ENCODE peak calls at places on chromosomes 16 and 17, in eight cellular contexts. T is NCI-H460; Z is progenitor cell of endocrine pancreas; U is head of caudate nucleus; P is activated naive CD4-positive, alpha-beta T cell treated with anti-CD3 and anti-CD28 coated beads, Interleukin-2, amount 50 U/mL, for 72 hours; R is cerebellar cortex; K is memory B cell; J is OCI-M1. M is an unnamed sample.

GRCh38 chr16:78770353-78771091 is 671.1 kb downstream of the WWOX start:
- DNase-seq in T (peak), Z (peak), U (peak), P (peak), R (peak), K (peak), J (peak), M (peak)

GRCh38 chr16:74325331-74325730 is 28.7 kb downstream of the PSMD7 start:
- DNase-seq in T (no peak), Z (no peak), U (no peak), P (no peak), R (no peak), K (no peak), J (no peak), M (no peak)

GRCh38 chr16:84726670-84727467 is 27.1 kb downstream of the USP10 start:
- DNase-seq in T (no peak), Z (no peak), U (no peak), P (no peak), R (no peak), K (peak), J (peak), M (peak)

GRCh38 chr17:78242024-78242742 is 10.8 kb downstream of the TMEM235 start:
- DNase-seq in T (no peak), Z (no peak), U (no peak), P (no peak), R (no peak), K (no peak), J (no peak), M (no peak)

GRCh38 chr17:6162216-6162615 is 92.0 kb downstream of the WSCD1 start:
- DNase-seq in T (no peak), Z (no peak), U (no peak), P (no peak), R (no peak), K (no peak), J (no peak), M (no peak)

GRCh38 chr17:77378318-77379064 is 237.7 kb downstream of the SEC14L1 start:
- DNase-seq in T (no peak), Z (no peak), U (no peak), P (no peak), R (peak), K (no peak), J (no peak), M (no peak)

GRCh38 chr17:44219636-44220210 is at the start of gene UBTF:
- DNase-seq in T (peak), Z (peak), U (peak), P (no peak), R (peak), K (peak), J (peak), M (peak)

GRCh38 chr17:1957037-1957436 is 68.1 kb downstream of the RTN4RL1 start:
- DNase-seq in T (no peak), Z (no peak), U (no peak), P (no peak), R (no peak), K (no peak), J (no peak), M (no peak)

GRCh38 chr17:20721151-20721550 is 141.6 kb downstream of the CDRT15L2 start:
- DNase-seq in T (no peak), Z (no peak), U (no peak), P (no peak), R (no peak), K (no peak), J (peak), M (no peak)

GRCh38 chr17:64200080-64201042 is 62.7 kb downstream of the TEX2 start:
- DNase-seq in T (no peak), Z (no peak), U (no peak), P (no peak), R (peak), K (no peak), J (no peak), M (peak)

GRCh38 chr17:45370949-45371413 is 54.2 kb upstream of the MAP3K14 start:
- DNase-seq in T (peak), Z (no peak), U (peak), P (peak), R (peak), K (no peak), J (no peak), M (no peak)

GRCh38 chr16:28108590-28109247 is 45.2 kb upstream of the GSG1L start:
- DNase-seq in T (no peak), Z (no peak), U (no peak), P (peak), R (no peak), K (no peak), J (no peak), M (no peak)

GRCh38 chr17:82648761-82649474 is 674 bp upstream of the WDR45B start:
- DNase-seq in T (no peak), Z (peak), U (peak), P (peak), R (peak), K (peak), J (peak), M (peak)

GRCh38 chr17:19365499-19365817 is 2.9 kb upstream of the B9D1 start:
- DNase-seq in T (no peak), Z (no peak), U (no peak), P (no peak), R (no peak), K (no peak), J (no peak), M (no peak)

GRCh38 chr17:50725769-50726655 is 6.6 kb downstream of the LUC7L3 start:
- DNase-seq in T (no peak), Z (no peak), U (no peak), P (no peak), R (no peak), K (no peak), J (no peak), M (no peak)

GRCh38 chr16:65002265-65002664 is 119.6 kb downstream of the CDH11 start:
- DNase-seq in T (no peak), Z (no peak), U (no peak), P (no peak), R (peak), K (no peak), J (no peak), M (no peak)

GRCh38 chr17:63136381-63137012 is 170.5 kb downstream of the TANC2 start:
- DNase-seq in T (no peak), Z (no peak), U (no peak), P (no peak), R (no peak), K (no peak), J (no peak), M (no peak)

GRCh38 chr17:50649042-50649908 is 14.6 kb downstream of the ABCC3 start:
- DNase-seq in T (no peak), Z (no peak), U (no peak), P (no peak), R (no peak), K (no peak), J (no peak), M (no peak)

GRCh38 chr17:81527591-81528383 is at the start of gene FSCN2:
- DNase-seq in T (no peak), Z (no peak), U (no peak), P (no peak), R (no peak), K (no peak), J (no peak), M (no peak)

GRCh38 chr16:87926246-87927194 is 9.8 kb downstream of the CA5A start:
- DNase-seq in T (no peak), Z (no peak), U (no peak), P (no peak), R (no peak), K (peak), J (peak), M (peak)

GRCh38 chr16:86211800-86212199 is 298.5 kb upstream of the FOXF1 start:
- DNase-seq in T (no peak), Z (no peak), U (no peak), P (no peak), R (no peak), K (no peak), J (no peak), M (no peak)

GRCh38 chr16:72092832-72093447 is 480 bp downstream of the TXNL4B start:
- DNase-seq in T (peak), Z (no peak), U (no peak), P (no peak), R (peak), K (no peak), J (peak), M (no peak)

GRCh38 chr17:78684026-78684425 is 98.0 kb downstream of the CYTH1 start:
- DNase-seq in T (no peak), Z (no peak), U (no peak), P (no peak), R (no peak), K (no peak), J (no peak), M (no peak)

GRCh38 chr16:66478733-66479511 is 51.8 kb downstream of the BEAN1 start:
- DNase-seq in T (peak), Z (no peak), U (peak), P (peak), R (peak), K (peak), J (peak), M (peak)

GRCh38 chr17:7806592-7806991 is 27.4 kb upstream of the KDM6B start:
- DNase-seq in T (no peak), Z (no peak), U (no peak), P (no peak), R (no peak), K (no peak), J (no peak), M (no peak)

GRCh38 chr17:54426287-54426886 is 474.3 kb upstream of the TOM1L1 start:
- DNase-seq in T (no peak), Z (no peak), U (no peak), P (no peak), R (peak), K (no peak), J (peak), M (peak)

GRCh38 chr16:68219708-68220378 is 16.1 kb downstream of the ESRP2 start:
- DNase-seq in T (no peak), Z (no peak), U (no peak), P (no peak), R (peak), K (no peak), J (no peak), M (no peak)

GRCh38 chr17:12603566-12603965 is 62.1 kb upstream of the MYOCD start:
- DNase-seq in T (no peak), Z (no peak), U (no peak), P (no peak), R (no peak), K (no peak), J (no peak), M (no peak)

GRCh38 chr16:35102780-35103403 is 1643.5 kb downstream of the TP53TG3F start:
- DNase-seq in T (no peak), Z (no peak), U (no peak), P (no peak), R (no peak), K (no peak), J (peak), M (no peak)

GRCh38 chr17:79707931-79708891 is 22.5 kb upstream of the ENPP7 start:
- DNase-seq in T (peak), Z (peak), U (peak), P (peak), R (peak), K (peak), J (peak), M (peak)

GRCh38 chr16:49492896-49493620 is 119.5 kb downstream of the C16orf78 start:
- DNase-seq in T (no peak), Z (no peak), U (peak), P (peak), R (peak), K (no peak), J (no peak), M (no peak)

M was measured in activated T-cell treated with anti-CD3 and anti-CD28 coated beads, Interleukin-2, amount 50 U/mL, for 72 hours.